ENCODE peak calls at places on chromosomes 2 and 18, in seven cellular contexts. One of them, this sample, is unnamed. For H3K9me3, the result is how much of the 10 kb centered on the place peaks cover.

GRCh38 chr2:237073552-237073951 is 12.1 kb upstream of the COPS8 start:
- DNase-seq in heart left ventricle: no peak
- DNase-seq in A549: no peak
- DNase-seq in breast epithelium: no peak
- DNase-seq in body of pancreas: no peak
- DNase-seq in pancreas: no peak
- DNase-seq in upper lobe of left lung: no peak
- DNase-seq in this sample: no peak

GRCh38 chr18:59885579-59886163 is 14.1 kb upstream of the PMAIP1 start:
- DNase-seq in heart left ventricle: no peak
- DNase-seq in breast epithelium: no peak
- DNase-seq in upper lobe of left lung: no peak
- DNase-seq in body of pancreas: no peak
- DNase-seq in pancreas: no peak
- DNase-seq in A549: no peak
- DNase-seq in this sample: no peak

GRCh38 chr18:37006742-37007141 is 177.8 kb downstream of the KIAA1328 start:
- DNase-seq in body of pancreas: no peak
- DNase-seq in upper lobe of left lung: no peak
- DNase-seq in pancreas: no peak
- DNase-seq in heart left ventricle: no peak
- DNase-seq in breast epithelium: no peak
- DNase-seq in A549: no peak
- DNase-seq in this sample: no peak

GRCh38 chr2:217086038-217086522 is 226.2 kb upstream of the TNP1 start:
- DNase-seq in A549: no peak
- DNase-seq in body of pancreas: no peak
- DNase-seq in breast epithelium: no peak
- DNase-seq in upper lobe of left lung: no peak
- DNase-seq in pancreas: no peak
- DNase-seq in heart left ventricle: no peak
- DNase-seq in this sample: no peak

GRCh38 chr2:55017880-55018279 is 32.4 kb downstream of the RTN4 start:
- DNase-seq in pancreas: no peak
- DNase-seq in heart left ventricle: no peak
- DNase-seq in A549: no peak
- DNase-seq in upper lobe of left lung: no peak
- DNase-seq in breast epithelium: no peak
- DNase-seq in body of pancreas: no peak
- DNase-seq in this sample: no peak

GRCh38 chr2:157160131-157160530 is 97.4 kb upstream of the GALNT5 start:
- DNase-seq in body of pancreas: no peak
- DNase-seq in upper lobe of left lung: no peak
- DNase-seq in pancreas: no peak
- DNase-seq in A549: no peak
- DNase-seq in heart left ventricle: no peak
- DNase-seq in breast epithelium: no peak
- DNase-seq in this sample: no peak

GRCh38 chr2:220855296-220855695 is 716.8 kb downstream of the EPHA4 start:
- DNase-seq in body of pancreas: no peak
- DNase-seq in breast epithelium: no peak
- DNase-seq in upper lobe of left lung: no peak
- DNase-seq in heart left ventricle: no peak
- DNase-seq in A549: no peak
- DNase-seq in pancreas: no peak
- DNase-seq in this sample: peak

GRCh38 chr2:238321467-238321866 is 1.1 kb downstream of the TRAF3IP1 start:
- DNase-seq in pancreas: no peak
- DNase-seq in A549: no peak
- DNase-seq in body of pancreas: no peak
- DNase-seq in heart left ventricle: no peak
- DNase-seq in upper lobe of left lung: no peak
- DNase-seq in breast epithelium: no peak
- DNase-seq in this sample: no peak

GRCh38 chr2:65489269-65489668 is 56.9 kb upstream of the SPRED2 start:
- DNase-seq in pancreas: no peak
- DNase-seq in breast epithelium: no peak
- DNase-seq in heart left ventricle: no peak
- DNase-seq in upper lobe of left lung: no peak
- DNase-seq in A549: no peak
- DNase-seq in body of pancreas: no peak
- DNase-seq in this sample: no peak

GRCh38 chr2:238267341-238267710 is 21.1 kb downstream of the PER2 start:
- DNase-seq in A549: no peak
- DNase-seq in upper lobe of left lung: no peak
- DNase-seq in breast epithelium: peak
- DNase-seq in body of pancreas: no peak
- DNase-seq in heart left ventricle: peak
- DNase-seq in pancreas: no peak
- DNase-seq in this sample: no peak

GRCh38 chr2:43482974-43483373 is 112.9 kb downstream of the THADA start:
- DNase-seq in breast epithelium: no peak
- DNase-seq in A549: peak
- DNase-seq in heart left ventricle: no peak
- DNase-seq in body of pancreas: peak
- DNase-seq in upper lobe of left lung: no peak
- DNase-seq in pancreas: no peak
- DNase-seq in this sample: no peak

GRCh38 chr2:179393481-179393880 is 128.8 kb upstream of the SESTD1 start:
- DNase-seq in A549: no peak
- DNase-seq in breast epithelium: no peak
- DNase-seq in pancreas: no peak
- DNase-seq in upper lobe of left lung: no peak
- DNase-seq in body of pancreas: no peak
- DNase-seq in heart left ventricle: no peak
- DNase-seq in this sample: no peak

GRCh38 chr2:51032748-51033355 is 920 bp upstream of the NRXN1 start:
- DNase-seq in pancreas: no peak
- DNase-seq in heart left ventricle: no peak
- DNase-seq in upper lobe of left lung: no peak
- DNase-seq in A549: no peak
- DNase-seq in breast epithelium: no peak
- DNase-seq in body of pancreas: no peak
- DNase-seq in this sample: no peak

GRCh38 chr2:49261791-49262190 is 107.5 kb upstream of the FSHR start:
- DNase-seq in A549: no peak
- DNase-seq in pancreas: no peak
- DNase-seq in heart left ventricle: no peak
- DNase-seq in body of pancreas: no peak
- DNase-seq in upper lobe of left lung: no peak
- DNase-seq in breast epithelium: no peak
- DNase-seq in this sample: no peak

GRCh38 chr2:70901235-70902066 is 34.2 kb upstream of the ATP6V1B1 start:
- DNase-seq in heart left ventricle: no peak
- DNase-seq in upper lobe of left lung: no peak
- DNase-seq in breast epithelium: no peak
- DNase-seq in pancreas: peak
- DNase-seq in A549: peak
- DNase-seq in body of pancreas: no peak
- DNase-seq in this sample: peak

GRCh38 chr2:8578335-8579244 is 103.3 kb upstream of the ID2 start:
- DNase-seq in A549: no peak
- DNase-seq in pancreas: no peak
- DNase-seq in upper lobe of left lung: no peak
- DNase-seq in heart left ventricle: no peak
- DNase-seq in breast epithelium: no peak
- DNase-seq in body of pancreas: no peak
- DNase-seq in this sample: no peak

GRCh38 chr2:75587954-75588587 is 27.3 kb upstream of the EVA1A start:
- DNase-seq in pancreas: no peak
- DNase-seq in upper lobe of left lung: no peak
- DNase-seq in body of pancreas: no peak
- DNase-seq in heart left ventricle: no peak
- DNase-seq in A549: no peak
- DNase-seq in breast epithelium: no peak
- DNase-seq in this sample: no peak

GRCh38 chr2:3453196-3453845 is 66.0 kb downstream of the ADI1 start:
- DNase-seq in heart left ventricle: peak
- DNase-seq in pancreas: peak
- DNase-seq in A549: no peak
- DNase-seq in body of pancreas: no peak
- DNase-seq in upper lobe of left lung: no peak
- DNase-seq in breast epithelium: no peak
- DNase-seq in this sample: no peak
- H3K4me3 ChIP-seq in heart left ventricle: no peak
- H3K4me3 ChIP-seq in pancreas: no peak
- H3K4me3 ChIP-seq in A549: no peak
- H3K4me3 ChIP-seq in body of pancreas: no peak
- H3K4me3 ChIP-seq in upper lobe of left lung: no peak
- H3K4me3 ChIP-seq in breast epithelium: no peak
- H3K4me3 ChIP-seq in this sample: no peak

GRCh38 chr2:204948364-204948763 is 403.1 kb downstream of the PARD3B start:
- DNase-seq in upper lobe of left lung: no peak
- DNase-seq in heart left ventricle: no peak
- DNase-seq in body of pancreas: no peak
- DNase-seq in A549: no peak
- DNase-seq in breast epithelium: no peak
- DNase-seq in pancreas: no peak
- DNase-seq in this sample: no peak

GRCh38 chr2:204948822-204949221 is 403.5 kb downstream of the PARD3B start:
- DNase-seq in upper lobe of left lung: no peak
- DNase-seq in pancreas: no peak
- DNase-seq in body of pancreas: no peak
- DNase-seq in A549: no peak
- DNase-seq in breast epithelium: no peak
- DNase-seq in heart left ventricle: no peak
- DNase-seq in this sample: no peak

GRCh38 chr2:204947448-204947847 is 402.2 kb downstream of the PARD3B start:
- DNase-seq in heart left ventricle: no peak
- DNase-seq in breast epithelium: no peak
- DNase-seq in pancreas: no peak
- DNase-seq in A549: peak
- DNase-seq in upper lobe of left lung: no peak
- DNase-seq in body of pancreas: no peak
- DNase-seq in this sample: no peak

GRCh38 chr2:204945376-204945775 is 400.1 kb downstream of the PARD3B start:
- DNase-seq in upper lobe of left lung: no peak
- DNase-seq in heart left ventricle: no peak
- DNase-seq in pancreas: no peak
- DNase-seq in breast epithelium: no peak
- DNase-seq in A549: no peak
- DNase-seq in body of pancreas: no peak
- DNase-seq in this sample: no peak

DNA sequence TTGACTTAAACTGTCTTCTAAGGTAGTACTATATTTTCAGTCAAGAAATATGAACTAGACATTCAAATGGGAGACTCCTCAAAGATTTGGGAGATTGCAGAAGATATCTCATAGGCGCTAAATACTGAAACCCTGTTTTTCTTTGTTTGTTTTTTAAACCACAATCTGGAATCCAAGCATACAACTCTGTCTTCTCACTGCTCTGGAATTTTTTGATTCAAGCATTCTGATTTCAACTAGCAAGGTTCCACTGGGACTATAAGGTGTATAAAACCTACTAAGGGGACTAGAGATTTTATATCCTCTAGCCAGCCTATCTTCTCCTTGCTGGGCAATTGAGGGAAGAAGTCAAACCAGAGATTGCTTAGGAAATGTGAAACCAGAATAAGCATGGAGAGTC is 405.4 kb downstream of the PARD3B start:
- DNase-seq in heart left ventricle: no peak
- DNase-seq in pancreas: no peak
- DNase-seq in A549: no peak
- DNase-seq in breast epithelium: no peak
- DNase-seq in upper lobe of left lung: no peak
- DNase-seq in body of pancreas: no peak
- DNase-seq in this sample: no peak
- H3K9me3 ChIP-seq in heart left ventricle: under half
- H3K9me3 ChIP-seq in pancreas: under half
- H3K9me3 ChIP-seq in A549: under half
- H3K9me3 ChIP-seq in breast epithelium: under half
- H3K9me3 ChIP-seq in upper lobe of left lung: under half
- H3K9me3 ChIP-seq in body of pancreas: under half
- H3K9me3 ChIP-seq in this sample: under half

GRCh38 chr2:174121612-174122011 is 126.7 kb downstream of the OLA1 start:
- DNase-seq in breast epithelium: no peak
- DNase-seq in pancreas: no peak
- DNase-seq in body of pancreas: no peak
- DNase-seq in A549: no peak
- DNase-seq in upper lobe of left lung: no peak
- DNase-seq in heart left ventricle: no peak
- DNase-seq in this sample: no peak

GRCh38 chr2:174120346-174120745 is 128.0 kb downstream of the OLA1 start:
- DNase-seq in body of pancreas: no peak
- DNase-seq in upper lobe of left lung: no peak
- DNase-seq in A549: peak
- DNase-seq in breast epithelium: no peak
- DNase-seq in pancreas: no peak
- DNase-seq in heart left ventricle: no peak
- DNase-seq in this sample: no peak

GRCh38 chr2:174124171-174124570 is 124.2 kb downstream of the OLA1 start:
- DNase-seq in body of pancreas: no peak
- DNase-seq in breast epithelium: no peak
- DNase-seq in A549: no peak
- DNase-seq in pancreas: no peak
- DNase-seq in upper lobe of left lung: no peak
- DNase-seq in heart left ventricle: no peak
- DNase-seq in this sample: no peak

GRCh38 chr2:174121178-174121577 is 127.2 kb downstream of the OLA1 start:
- DNase-seq in breast epithelium: no peak
- DNase-seq in upper lobe of left lung: no peak
- DNase-seq in A549: no peak
- DNase-seq in heart left ventricle: no peak
- DNase-seq in body of pancreas: no peak
- DNase-seq in pancreas: no peak
- DNase-seq in this sample: no peak

DNA sequence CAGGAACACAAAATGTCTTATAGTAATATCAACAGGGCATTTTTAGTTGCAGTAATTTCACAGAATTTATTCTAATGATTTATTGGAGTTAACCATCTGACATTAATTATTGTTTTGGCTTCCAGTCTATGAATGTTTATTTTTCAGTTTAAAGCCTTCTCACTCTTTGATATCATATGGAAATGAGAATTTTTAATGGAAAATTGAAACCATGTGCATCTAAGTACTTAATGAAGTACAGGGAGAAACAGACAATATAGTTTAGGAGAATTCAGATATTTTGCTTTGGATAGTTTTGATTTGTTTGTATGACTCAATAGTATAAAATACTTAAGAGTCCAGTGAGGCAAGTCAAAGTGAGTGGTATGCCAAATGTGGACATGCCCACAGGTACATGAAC is 126.1 kb downstream of the OLA1 start:
- DNase-seq in A549: no peak
- DNase-seq in breast epithelium: no peak
- DNase-seq in heart left ventricle: no peak
- DNase-seq in upper lobe of left lung: no peak
- DNase-seq in pancreas: no peak
- DNase-seq in body of pancreas: no peak
- DNase-seq in this sample: no peak
- H3K27ac ChIP-seq in A549: no peak
- H3K27ac ChIP-seq in breast epithelium: no peak
- H3K27ac ChIP-seq in heart left ventricle: no peak
- H3K27ac ChIP-seq in upper lobe of left lung: no peak
- H3K27ac ChIP-seq in pancreas: no peak
- H3K27ac ChIP-seq in body of pancreas: no peak
- H3K27ac ChIP-seq in this sample: no peak

DNA sequence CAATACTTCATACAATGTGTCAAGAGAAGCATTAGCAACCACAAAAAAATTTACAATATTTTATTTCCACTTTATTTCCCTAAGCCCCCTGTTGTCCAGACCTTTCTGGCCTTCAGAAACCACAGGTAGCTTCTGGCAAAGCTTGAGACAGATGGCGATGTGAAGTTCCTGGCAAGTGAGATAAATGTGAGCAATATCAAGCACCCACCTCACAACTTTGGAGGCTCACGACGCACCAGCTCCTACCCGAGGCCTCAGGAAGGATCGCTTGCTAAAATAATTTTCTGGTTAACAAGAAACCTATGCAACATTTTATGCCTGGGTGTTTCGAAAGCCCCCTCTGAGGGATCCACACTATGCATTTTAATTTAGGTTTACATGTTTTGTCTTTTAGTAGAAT is 158.0 kb upstream of the CHAC2 start:
- DNase-seq in A549: no peak
- DNase-seq in upper lobe of left lung: no peak
- DNase-seq in breast epithelium: no peak
- DNase-seq in body of pancreas: no peak
- DNase-seq in pancreas: no peak
- DNase-seq in heart left ventricle: no peak
- DNase-seq in this sample: no peak
- H3K4me3 ChIP-seq in A549: no peak
- H3K4me3 ChIP-seq in upper lobe of left lung: no peak
- H3K4me3 ChIP-seq in breast epithelium: no peak
- H3K4me3 ChIP-seq in body of pancreas: no peak
- H3K4me3 ChIP-seq in pancreas: no peak
- H3K4me3 ChIP-seq in heart left ventricle: no peak
- H3K4me3 ChIP-seq in this sample: no peak

This sample was measured in WERI-Rb-1.